ENCODE peak calls at places on chromosomes 13 and 19, in nine cellular contexts. U is NCI-H1092 treated with DMSO at 0.1 percent for 48 hours, P is breast epithelium, L is progenitor cell of endocrine pancreas, H is NCI-H1930, N is RWPE1, B is NCI-H2107, K is ELF-1, M is T-helper 1 cell. I is an unnamed sample.

GRCh38 chr19:33238750-33239149 is 13.1 kb upstream of the SLC7A10 start:
- DNase-seq in U (no peak), P (no peak), L (no peak), H (no peak), N (no peak), B (no peak), K (no peak), M (no peak), I (no peak)

GRCh38 chr13:76297331-76297730 is 588.9 kb downstream of the KCTD12 start:
- DNase-seq in U (no peak), P (no peak), L (no peak), H (no peak), N (no peak), B (no peak), K (no peak), M (no peak), I (no peak)

GRCh38 chr19:28136796-28137195 is 1076.2 kb downstream of the UQCRFS1 start:
- DNase-seq in U (no peak), P (no peak), L (no peak), H (no peak), N (no peak), B (no peak), K (no peak), M (no peak), I (no peak)

GRCh38 chr19:46416077-46416709 is 2.8 kb upstream of the CCDC8 start:
- DNase-seq in U (peak; percentile 78), P (peak; percentile 76), L (peak; percentile 83), H (peak; percentile 89), N (peak; percentile 65), B (peak; percentile 52), K (peak; percentile 95), M (no peak), I (peak; percentile 79)

GRCh38 chr13:26021516-26021915 is 30.3 kb downstream of the SHISA2 start:
- DNase-seq in U (no peak), P (no peak), L (no peak), H (no peak), N (peak; percentile 54), B (no peak), K (peak; percentile 33), M (no peak), I (peak; percentile 74)

GRCh38 chr19:41409288-41409687 is 11.7 kb downstream of the BCKDHA start:
- DNase-seq in U (no peak), P (peak; percentile 65), L (no peak), H (peak; percentile 24), N (peak; percentile 43), B (no peak), K (peak; percentile 58), M (no peak), I (peak; percentile 87)

GRCh38 chr13:80030491-80030890 is 310.4 kb downstream of the SPRY2 start:
- DNase-seq in U (peak; percentile 19), P (no peak), L (no peak), H (no peak), N (peak; percentile 12), B (no peak), K (peak; percentile 8), M (no peak), I (peak; percentile 57)

GRCh38 chr19:18053571-18054219 is 33.0 kb downstream of the IL12RB1 start:
- DNase-seq in U (no peak), P (no peak), L (no peak), H (no peak), N (no peak), B (no peak), K (no peak), M (no peak), I (no peak)

GRCh38 chr19:36113895-36114762 is 546 bp downstream of the POLR2I start:
- DNase-seq in U (no peak), P (no peak), L (peak; percentile 44), H (no peak), N (no peak), B (no peak), K (peak; percentile 40), M (no peak), I (peak; percentile 18)

I was measured in SW480.